ENCODE peak calls at places on chromosomes 2 and 18, in eight cellular contexts. One of them, this sample, is unnamed.

GRCh38 chr2:238159676-238160205 is 971 bp downstream of the ERFE start:
- DNase-seq in mammary epithelial cell: no peak
- DNase-seq in uterus: no peak
- DNase-seq in CD4-positive, alpha-beta memory T cell: no peak
- DNase-seq in cardiac muscle cell: no peak
- DNase-seq in HCT116: no peak
- DNase-seq in CD8-positive, alpha-beta T cell: no peak
- DNase-seq in MM.1S: no peak
- DNase-seq in this sample: no peak

GRCh38 chr2:28702887-28703286 is 48.7 kb upstream of the PPP1CB start:
- DNase-seq in mammary epithelial cell: no peak
- DNase-seq in uterus: no peak
- DNase-seq in CD4-positive, alpha-beta memory T cell: no peak
- DNase-seq in cardiac muscle cell: no peak
- DNase-seq in HCT116: no peak
- DNase-seq in CD8-positive, alpha-beta T cell: no peak
- DNase-seq in MM.1S: no peak
- DNase-seq in this sample: no peak

GRCh38 chr2:218717262-218717661 is 6.6 kb downstream of the TTLL4 start:
- DNase-seq in mammary epithelial cell: peak; percentile 57
- DNase-seq in uterus: no peak
- DNase-seq in CD4-positive, alpha-beta memory T cell: no peak
- DNase-seq in cardiac muscle cell: peak; percentile 32
- DNase-seq in HCT116: no peak
- DNase-seq in CD8-positive, alpha-beta T cell: no peak
- DNase-seq in MM.1S: no peak
- DNase-seq in this sample: no peak

GRCh38 chr2:3108105-3108504 is 269.5 kb downstream of the EIPR1 start:
- DNase-seq in mammary epithelial cell: no peak
- DNase-seq in uterus: no peak
- DNase-seq in CD4-positive, alpha-beta memory T cell: no peak
- DNase-seq in cardiac muscle cell: no peak
- DNase-seq in HCT116: no peak
- DNase-seq in CD8-positive, alpha-beta T cell: no peak
- DNase-seq in MM.1S: no peak
- DNase-seq in this sample: no peak

GRCh38 chr2:176536739-176537138 is 267.5 kb downstream of the MTX2 start:
- DNase-seq in mammary epithelial cell: peak; percentile 63
- DNase-seq in uterus: no peak
- DNase-seq in CD4-positive, alpha-beta memory T cell: no peak
- DNase-seq in cardiac muscle cell: peak; percentile 35
- DNase-seq in HCT116: no peak
- DNase-seq in CD8-positive, alpha-beta T cell: no peak
- DNase-seq in MM.1S: no peak
- DNase-seq in this sample: no peak

GRCh38 chr2:230441188-230441897 is 25.3 kb downstream of the SP100 start:
- DNase-seq in mammary epithelial cell: no peak
- DNase-seq in uterus: no peak
- DNase-seq in CD4-positive, alpha-beta memory T cell: peak; percentile 82
- DNase-seq in cardiac muscle cell: peak; percentile 76
- DNase-seq in HCT116: no peak
- DNase-seq in CD8-positive, alpha-beta T cell: no peak
- DNase-seq in MM.1S: no peak
- DNase-seq in this sample: peak; percentile 26

GRCh38 chr2:38697116-38697840 is 31.4 kb downstream of the GALM start:
- DNase-seq in mammary epithelial cell: no peak
- DNase-seq in uterus: no peak
- DNase-seq in CD4-positive, alpha-beta memory T cell: peak; percentile 87
- DNase-seq in cardiac muscle cell: no peak
- DNase-seq in HCT116: no peak
- DNase-seq in CD8-positive, alpha-beta T cell: no peak
- DNase-seq in MM.1S: no peak
- DNase-seq in this sample: no peak

GRCh38 chr2:20676353-20677215 is 9.6 kb downstream of the GDF7 start:
- DNase-seq in mammary epithelial cell: no peak
- DNase-seq in uterus: no peak
- DNase-seq in CD4-positive, alpha-beta memory T cell: no peak
- DNase-seq in cardiac muscle cell: no peak
- DNase-seq in HCT116: no peak
- DNase-seq in CD8-positive, alpha-beta T cell: no peak
- DNase-seq in MM.1S: peak; percentile 84
- DNase-seq in this sample: no peak

GRCh38 chr18:64097497-64097896 is 51.4 kb downstream of the LINC00305 start:
- DNase-seq in mammary epithelial cell: no peak
- DNase-seq in uterus: no peak
- DNase-seq in CD4-positive, alpha-beta memory T cell: no peak
- DNase-seq in cardiac muscle cell: no peak
- DNase-seq in HCT116: no peak
- DNase-seq in CD8-positive, alpha-beta T cell: no peak
- DNase-seq in MM.1S: no peak
- DNase-seq in this sample: no peak

GRCh38 chr2:74894261-74895030 is 60.5 kb downstream of the HK2 start:
- DNase-seq in mammary epithelial cell: no peak
- DNase-seq in uterus: no peak
- DNase-seq in CD4-positive, alpha-beta memory T cell: no peak
- DNase-seq in cardiac muscle cell: peak; percentile 92
- DNase-seq in HCT116: no peak
- DNase-seq in CD8-positive, alpha-beta T cell: no peak
- DNase-seq in MM.1S: no peak
- DNase-seq in this sample: no peak

GRCh38 chr18:50458366-50458765 is 83.5 kb downstream of the SKA1 start:
- DNase-seq in mammary epithelial cell: no peak
- DNase-seq in uterus: no peak
- DNase-seq in CD4-positive, alpha-beta memory T cell: no peak
- DNase-seq in cardiac muscle cell: no peak
- DNase-seq in HCT116: no peak
- DNase-seq in CD8-positive, alpha-beta T cell: no peak
- DNase-seq in MM.1S: no peak
- DNase-seq in this sample: no peak

GRCh38 chr18:27188309-27188708 is 3.2 kb upstream of the CHST9 start:
- DNase-seq in mammary epithelial cell: no peak
- DNase-seq in uterus: no peak
- DNase-seq in CD4-positive, alpha-beta memory T cell: no peak
- DNase-seq in cardiac muscle cell: no peak
- DNase-seq in HCT116: no peak
- DNase-seq in CD8-positive, alpha-beta T cell: no peak
- DNase-seq in MM.1S: no peak
- DNase-seq in this sample: no peak

GRCh38 chr18:75324686-75325257 is 102.7 kb downstream of the SMIM21 start:
- DNase-seq in mammary epithelial cell: no peak
- DNase-seq in uterus: no peak
- DNase-seq in CD4-positive, alpha-beta memory T cell: no peak
- DNase-seq in cardiac muscle cell: no peak
- DNase-seq in HCT116: no peak
- DNase-seq in CD8-positive, alpha-beta T cell: no peak
- DNase-seq in MM.1S: no peak
- DNase-seq in this sample: no peak

GRCh38 chr2:199979841-199980628 is 24.7 kb downstream of the MAIP1 start:
- DNase-seq in mammary epithelial cell: peak; percentile 72
- DNase-seq in uterus: peak; percentile 83
- DNase-seq in CD4-positive, alpha-beta memory T cell: peak; percentile 69
- DNase-seq in cardiac muscle cell: peak; percentile 89
- DNase-seq in HCT116: peak; percentile 57
- DNase-seq in CD8-positive, alpha-beta T cell: peak; percentile 69
- DNase-seq in MM.1S: peak; percentile 75
- DNase-seq in this sample: peak; percentile 68

GRCh38 chr2:230254152-230254881 is 28.8 kb downstream of the SP140 start:
- DNase-seq in mammary epithelial cell: no peak
- DNase-seq in uterus: no peak
- DNase-seq in CD4-positive, alpha-beta memory T cell: peak; percentile 77
- DNase-seq in cardiac muscle cell: no peak
- DNase-seq in HCT116: no peak
- DNase-seq in CD8-positive, alpha-beta T cell: no peak
- DNase-seq in MM.1S: no peak
- DNase-seq in this sample: peak; percentile 34

GRCh38 chr18:47100214-47100831 is 50.0 kb downstream of the HDHD2 start:
- DNase-seq in mammary epithelial cell: peak; percentile 52
- DNase-seq in uterus: peak; percentile 44
- DNase-seq in CD4-positive, alpha-beta memory T cell: peak; percentile 64
- DNase-seq in cardiac muscle cell: peak; percentile 65
- DNase-seq in HCT116: peak; percentile 39
- DNase-seq in CD8-positive, alpha-beta T cell: peak; percentile 29
- DNase-seq in MM.1S: peak; percentile 16
- DNase-seq in this sample: peak; percentile 51

GRCh38 chr2:190318514-190318913 is 1.1 kb downstream of the HIBCH start:
- DNase-seq in mammary epithelial cell: no peak
- DNase-seq in uterus: no peak
- DNase-seq in CD4-positive, alpha-beta memory T cell: no peak
- DNase-seq in cardiac muscle cell: no peak
- DNase-seq in HCT116: no peak
- DNase-seq in CD8-positive, alpha-beta T cell: no peak
- DNase-seq in MM.1S: no peak
- DNase-seq in this sample: no peak

GRCh38 chr2:3214065-3214464 is 163.6 kb downstream of the EIPR1 start:
- DNase-seq in mammary epithelial cell: no peak
- DNase-seq in uterus: no peak
- DNase-seq in CD4-positive, alpha-beta memory T cell: no peak
- DNase-seq in cardiac muscle cell: peak; percentile 52
- DNase-seq in HCT116: no peak
- DNase-seq in CD8-positive, alpha-beta T cell: no peak
- DNase-seq in MM.1S: no peak
- DNase-seq in this sample: no peak

GRCh38 chr2:128311755-128312341 is 6.8 kb downstream of the HS6ST1 start:
- DNase-seq in mammary epithelial cell: no peak
- DNase-seq in uterus: no peak
- DNase-seq in CD4-positive, alpha-beta memory T cell: peak; percentile 9
- DNase-seq in cardiac muscle cell: no peak
- DNase-seq in HCT116: no peak
- DNase-seq in CD8-positive, alpha-beta T cell: no peak
- DNase-seq in MM.1S: no peak
- DNase-seq in this sample: no peak

GRCh38 chr2:121400206-121400605 is 115.2 kb upstream of the TFCP2L1 start:
- DNase-seq in mammary epithelial cell: no peak
- DNase-seq in uterus: no peak
- DNase-seq in CD4-positive, alpha-beta memory T cell: no peak
- DNase-seq in cardiac muscle cell: peak; percentile 49
- DNase-seq in HCT116: no peak
- DNase-seq in CD8-positive, alpha-beta T cell: no peak
- DNase-seq in MM.1S: no peak
- DNase-seq in this sample: no peak

GRCh38 chr2:190350371-190350770 is 7.0 kb downstream of the INPP1 start:
- DNase-seq in mammary epithelial cell: no peak
- DNase-seq in uterus: no peak
- DNase-seq in CD4-positive, alpha-beta memory T cell: no peak
- DNase-seq in cardiac muscle cell: no peak
- DNase-seq in HCT116: no peak
- DNase-seq in CD8-positive, alpha-beta T cell: no peak
- DNase-seq in MM.1S: no peak
- DNase-seq in this sample: no peak

GRCh38 chr2:173843526-173843925 is 121.6 kb downstream of the SP3 start:
- DNase-seq in mammary epithelial cell: no peak
- DNase-seq in uterus: no peak
- DNase-seq in CD4-positive, alpha-beta memory T cell: no peak
- DNase-seq in cardiac muscle cell: no peak
- DNase-seq in HCT116: no peak
- DNase-seq in CD8-positive, alpha-beta T cell: no peak
- DNase-seq in MM.1S: no peak
- DNase-seq in this sample: no peak

GRCh38 chr2:220556658-220557057 is 929.2 kb downstream of the SLC4A3 start:
- DNase-seq in mammary epithelial cell: peak; percentile 71
- DNase-seq in uterus: no peak
- DNase-seq in CD4-positive, alpha-beta memory T cell: no peak
- DNase-seq in cardiac muscle cell: peak; percentile 39
- DNase-seq in HCT116: no peak
- DNase-seq in CD8-positive, alpha-beta T cell: no peak
- DNase-seq in MM.1S: peak; percentile 69
- DNase-seq in this sample: no peak

GRCh38 chr18:57432765-57433400 is 2.3 kb upstream of the ONECUT2 start:
- DNase-seq in mammary epithelial cell: no peak
- DNase-seq in uterus: no peak
- DNase-seq in CD4-positive, alpha-beta memory T cell: no peak
- DNase-seq in cardiac muscle cell: no peak
- DNase-seq in HCT116: no peak
- DNase-seq in CD8-positive, alpha-beta T cell: no peak
- DNase-seq in MM.1S: no peak
- DNase-seq in this sample: no peak
- H3K4me3 ChIP-seq in mammary epithelial cell: no peak overlapping the region
- H3K4me3 ChIP-seq in uterus: no peak overlapping the region
- H3K4me3 ChIP-seq in CD4-positive, alpha-beta memory T cell: no peak overlapping the region
- H3K4me3 ChIP-seq in cardiac muscle cell: no peak overlapping the region
- H3K4me3 ChIP-seq in HCT116: no peak overlapping the region
- H3K4me3 ChIP-seq in CD8-positive, alpha-beta T cell: no peak overlapping the region
- H3K4me3 ChIP-seq in MM.1S: no peak overlapping the region
- H3K4me3 ChIP-seq in this sample: no peak overlapping the region

GRCh38 chr2:46763861-46764260 is 151.7 kb downstream of the MCFD2 start:
- DNase-seq in mammary epithelial cell: no peak
- DNase-seq in uterus: no peak
- DNase-seq in CD4-positive, alpha-beta memory T cell: no peak
- DNase-seq in cardiac muscle cell: peak; percentile 49
- DNase-seq in HCT116: no peak
- DNase-seq in CD8-positive, alpha-beta T cell: no peak
- DNase-seq in MM.1S: no peak
- DNase-seq in this sample: no peak
- H3K27ac ChIP-seq in mammary epithelial cell: no peak overlapping the region
- H3K27ac ChIP-seq in uterus: no peak overlapping the region
- H3K27ac ChIP-seq in CD4-positive, alpha-beta memory T cell: no peak overlapping the region
- H3K27ac ChIP-seq in cardiac muscle cell: no peak overlapping the region
- H3K27ac ChIP-seq in HCT116: no peak overlapping the region
- H3K27ac ChIP-seq in CD8-positive, alpha-beta T cell: no peak overlapping the region
- H3K27ac ChIP-seq in MM.1S: no peak overlapping the region
- H3K27ac ChIP-seq in this sample: no peak overlapping the region

DNA sequence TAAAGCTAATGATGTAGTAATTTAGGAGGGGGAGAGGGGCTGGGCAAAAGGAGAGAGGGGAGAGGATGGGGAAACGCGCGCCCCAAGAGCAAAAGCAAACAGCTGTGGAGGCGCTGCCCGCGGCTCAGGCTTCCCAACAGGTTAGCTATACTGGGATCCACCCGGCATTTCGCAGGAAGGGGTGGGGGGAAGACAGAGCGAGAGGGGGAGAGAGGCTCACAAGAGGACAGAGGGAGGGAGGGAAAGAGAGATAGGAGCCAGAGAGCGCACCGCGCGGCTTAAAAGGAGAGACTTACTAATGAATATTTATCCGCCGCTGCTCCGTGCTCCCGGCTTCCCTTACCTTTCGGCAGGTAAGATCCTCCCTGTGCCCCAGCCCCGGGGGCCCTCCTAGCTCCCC is 7.5 kb upstream of the SIX3 start:
- DNase-seq in mammary epithelial cell: no peak
- DNase-seq in uterus: no peak
- DNase-seq in CD4-positive, alpha-beta memory T cell: no peak
- DNase-seq in cardiac muscle cell: no peak
- DNase-seq in HCT116: no peak
- DNase-seq in CD8-positive, alpha-beta T cell: no peak
- DNase-seq in MM.1S: no peak
- DNase-seq in this sample: no peak
- H3K4me3 ChIP-seq in mammary epithelial cell: no peak overlapping the region
- H3K4me3 ChIP-seq in uterus: no peak overlapping the region
- H3K4me3 ChIP-seq in CD4-positive, alpha-beta memory T cell: no peak overlapping the region
- H3K4me3 ChIP-seq in cardiac muscle cell: no peak overlapping the region
- H3K4me3 ChIP-seq in HCT116: no peak overlapping the region
- H3K4me3 ChIP-seq in CD8-positive, alpha-beta T cell: no peak overlapping the region
- H3K4me3 ChIP-seq in MM.1S: no peak overlapping the region
- H3K4me3 ChIP-seq in this sample: no peak overlapping the region

GRCh38 chr2:85309699-85310321 is 18.0 kb downstream of the TGOLN2 start:
- DNase-seq in mammary epithelial cell: no peak
- DNase-seq in uterus: peak; percentile 48
- DNase-seq in CD4-positive, alpha-beta memory T cell: no peak
- DNase-seq in cardiac muscle cell: no peak
- DNase-seq in HCT116: no peak
- DNase-seq in CD8-positive, alpha-beta T cell: no peak
- DNase-seq in MM.1S: peak; percentile 40
- DNase-seq in this sample: peak; percentile 36
- H3K27ac ChIP-seq in mammary epithelial cell: no peak overlapping the region
- H3K27ac ChIP-seq in uterus: peak overlapping the region; percentile 64
- H3K27ac ChIP-seq in CD4-positive, alpha-beta memory T cell: peak overlapping the region; percentile 46
- H3K27ac ChIP-seq in cardiac muscle cell: no peak overlapping the region
- H3K27ac ChIP-seq in HCT116: no peak overlapping the region
- H3K27ac ChIP-seq in CD8-positive, alpha-beta T cell: peak overlapping the region; percentile 38
- H3K27ac ChIP-seq in MM.1S: peak overlapping the region; percentile 95
- H3K27ac ChIP-seq in this sample: peak overlapping the region; percentile 67